ENCODE peak calls at places on chromosomes 4 and X, in five cellular contexts. M is suprapubic skin, I is endodermal cell, B is tibial nerve, Q is pancreas. L is an unnamed sample.

GRCh38 chr4:10225096-10225495 is 108.5 kb upstream of the WDR1 start:
- DNase-seq in M (no peak), I (no peak), B (no peak), Q (no peak), L (no peak)

GRCh38 chr4:55291227-55291629 is 54.8 kb upstream of the SRD5A3 start:
- DNase-seq in M (no peak), I (no peak), B (no peak), Q (no peak), L (no peak)

GRCh38 chr4:19913670-19914069 is 338.0 kb upstream of the SLIT2 start:
- DNase-seq in M (no peak), I (no peak), B (no peak), Q (no peak), L (no peak)

GRCh38 chr4:79201976-79202375 is 123.9 kb downstream of the NAA11 start:
- DNase-seq in M (no peak), I (no peak), B (no peak), Q (no peak), L (no peak)

GRCh38 chr4:13921805-13922204 is 294.3 kb upstream of the BOD1L1 start:
- DNase-seq in M (no peak), I (no peak), B (no peak), Q (no peak), L (no peak)

GRCh38 chrX:30220646-30221045 is 5.3 kb downstream of the MAGEB2 start:
- DNase-seq in M (no peak), I (no peak), B (no peak), Q (no peak), L (no peak)

GRCh38 chr4:180350866-180351350 is 1892.3 kb upstream of the TENM3 start:
- DNase-seq in M (no peak), I (no peak), B (no peak), Q (no peak), L (no peak)

GRCh38 chrX:19513383-19513782 is 1.9 kb downstream of the MAP3K15 start:
- DNase-seq in M (no peak), I (peak), B (no peak), Q (peak), L (no peak)

GRCh38 chr4:128234836-128235235 is 52.8 kb downstream of the PGRMC2 start:
- DNase-seq in M (no peak), I (no peak), B (no peak), Q (no peak), L (no peak)

GRCh38 chrX:48559636-48560035 is 14.6 kb upstream of the RBM3 start:
- DNase-seq in M (no peak), I (no peak), B (no peak), Q (no peak), L (no peak)

GRCh38 chr4:154781126-154781982 is at the start of gene RBM46:
- DNase-seq in M (peak), I (peak), B (no peak), Q (no peak), L (no peak)

GRCh38 chr4:10730019-10730418 is 45.5 kb upstream of the CLNK start:
- DNase-seq in M (no peak), I (no peak), B (no peak), Q (no peak), L (no peak)

GRCh38 chr4:40301592-40301991 is 33.5 kb upstream of the CHRNA9 start:
- DNase-seq in M (no peak), I (no peak), B (no peak), Q (no peak), L (no peak)

GRCh38 chrX:3244203-3244743 is 102.2 kb downstream of the MXRA5 start:
- DNase-seq in M (no peak), I (no peak), B (no peak), Q (no peak), L (no peak)

GRCh38 chr4:152534541-152535231 is 1.2 kb downstream of the FBXW7 start:
- DNase-seq in M (peak), I (peak), B (no peak), Q (peak), L (no peak)

GRCh38 chrX:125778256-125778655 is 387.8 kb downstream of the DCAF12L2 start:
- DNase-seq in M (no peak), I (no peak), B (no peak), Q (no peak), L (no peak)

GRCh38 chr4:60962286-60962685 is 237.8 kb upstream of the ADGRL3 start:
- DNase-seq in M (no peak), I (peak), B (no peak), Q (no peak), L (no peak)

GRCh38 chr4:169270156-169270809 is 473 bp downstream of the SH3RF1 start:
- DNase-seq in M (peak), I (peak), B (peak), Q (peak), L (peak)

GRCh38 chrX:115972717-115973116 is 197.8 kb upstream of the AGTR2 start:
- DNase-seq in M (no peak), I (no peak), B (no peak), Q (no peak), L (no peak)

GRCh38 chrX:42098897-42099296 is 175.5 kb upstream of the CASK start:
- DNase-seq in M (no peak), I (peak), B (no peak), Q (no peak), L (no peak)

GRCh38 chr4:54586343-54586953 is 71.3 kb upstream of the KIT start:
- DNase-seq in M (no peak), I (no peak), B (no peak), Q (no peak), L (no peak)

GRCh38 chr4:121829511-121829910 is 5.8 kb upstream of the CCNA2 start:
- DNase-seq in M (no peak), I (no peak), B (no peak), Q (no peak), L (no peak)

GRCh38 chr4:112748352-112748900 is 111.5 kb downstream of the LARP7 start:
- DNase-seq in M (no peak), I (peak), B (no peak), Q (no peak), L (no peak)

GRCh38 chr4:151538963-151539362 is 130.0 kb downstream of the FHIP1A start:
- DNase-seq in M (no peak), I (no peak), B (no peak), Q (no peak), L (no peak)

GRCh38 chrX:1451251-1451675 is 1.4 kb downstream of the ASMTL start:
- DNase-seq in M (peak), I (no peak), B (no peak), Q (no peak), L (peak)

GRCh38 chrX:145910017-145910416 is 92.4 kb downstream of the SLITRK2 start:
- DNase-seq in M (no peak), I (no peak), B (no peak), Q (no peak), L (no peak)

GRCh38 chr4:146029147-146029546 is 90.5 kb upstream of the ZNF827 start:
- DNase-seq in M (no peak), I (no peak), B (no peak), Q (no peak), L (no peak)

GRCh38 chr4:5989236-5990225 is 28.7 kb downstream of the C4orf50 start:
- DNase-seq in M (peak), I (peak), B (no peak), Q (no peak), L (peak)

GRCh38 chr4:39048291-39048690 is 13.7 kb upstream of the KLHL5 start:
- DNase-seq in M (no peak), I (no peak), B (no peak), Q (no peak), L (no peak)

GRCh38 chr4:26858947-26859401 is 1.7 kb upstream of the STIM2 start:
- DNase-seq in M (no peak), I (no peak), B (no peak), Q (no peak), L (no peak)

GRCh38 chrX:134020910-134021309 is 35.5 kb upstream of the GPC3 start:
- DNase-seq in M (no peak), I (no peak), B (no peak), Q (no peak), L (no peak)
- TF ChIP-seq CTCF in M (no peak), I (peak), B (no peak), Q (no peak), L (no peak)

DNA sequence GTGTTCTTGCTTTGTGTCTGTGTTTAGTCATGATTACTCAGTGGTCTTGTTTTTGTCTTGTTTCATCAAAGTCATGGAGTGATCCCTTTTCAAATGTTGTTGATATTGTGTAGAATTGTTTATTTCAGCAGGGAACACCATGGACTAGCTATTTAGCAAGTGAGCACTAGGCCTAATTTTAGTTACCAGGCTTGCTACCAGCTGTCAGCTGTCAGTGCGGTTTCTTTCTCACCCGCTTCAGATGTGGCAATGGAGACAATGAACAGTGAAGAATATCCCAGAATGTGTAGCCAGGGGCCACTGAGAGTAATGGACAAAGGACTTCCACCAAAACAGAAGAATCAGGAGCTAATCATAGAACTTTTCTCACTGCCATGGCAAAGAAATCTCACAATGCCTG is 432.8 kb upstream of the FMR1 start:
- DNase-seq in M (no peak), I (no peak), B (no peak), Q (no peak), L (no peak)
- H3K27ac ChIP-seq in M (no peak), I (no peak), B (no peak), Q (no peak), L (no peak)

DNA sequence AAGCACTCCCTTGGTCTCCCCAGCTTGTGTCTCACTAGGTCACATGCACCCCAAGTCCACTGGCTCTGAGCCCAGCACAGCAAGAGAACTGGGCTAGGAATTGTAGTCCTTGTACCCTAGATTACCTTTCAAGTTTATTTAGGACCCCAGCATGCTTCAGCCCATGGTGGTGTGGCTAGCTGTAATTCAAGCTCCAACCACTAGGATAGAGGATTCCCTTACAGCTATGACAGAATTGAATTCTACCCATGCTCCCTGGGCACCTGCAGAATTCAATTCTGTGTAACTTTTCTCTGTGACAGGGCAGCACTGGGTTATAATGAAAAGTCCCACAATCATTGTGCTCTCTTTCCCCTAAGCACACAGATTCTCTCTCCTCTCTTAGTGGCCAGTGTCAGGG is 253.8 kb upstream of the DMD start:
- DNase-seq in M (no peak), I (no peak), B (no peak), Q (no peak), L (no peak)
- TF ChIP-seq CTCF in M (no peak), I (peak), B (no peak), Q (no peak), L (no peak)

DNA sequence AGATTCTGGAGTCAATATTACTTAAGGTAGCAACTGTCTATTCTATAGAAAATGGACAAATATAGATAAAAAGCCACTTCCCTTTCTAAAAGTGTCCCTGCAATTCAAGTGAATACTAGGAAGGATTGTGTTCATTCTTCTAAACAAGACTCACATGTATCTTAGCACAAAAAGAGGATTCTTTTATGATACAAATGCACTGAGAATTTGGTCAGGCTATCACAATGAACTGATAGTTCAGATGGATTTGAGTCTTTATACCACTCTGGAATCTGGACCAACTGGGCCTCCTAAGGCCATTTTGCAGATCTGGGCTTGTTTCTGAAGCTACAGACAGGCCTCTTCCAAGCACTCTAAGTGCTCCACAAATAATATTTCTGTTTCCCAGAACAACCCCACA is 7.1 kb downstream of the PKD2 start:
- DNase-seq in M (no peak), I (no peak), B (no peak), Q (no peak), L (no peak)
- H3K27ac ChIP-seq in M (no peak), I (no peak), B (no peak), Q (no peak), L (peak)

DNA sequence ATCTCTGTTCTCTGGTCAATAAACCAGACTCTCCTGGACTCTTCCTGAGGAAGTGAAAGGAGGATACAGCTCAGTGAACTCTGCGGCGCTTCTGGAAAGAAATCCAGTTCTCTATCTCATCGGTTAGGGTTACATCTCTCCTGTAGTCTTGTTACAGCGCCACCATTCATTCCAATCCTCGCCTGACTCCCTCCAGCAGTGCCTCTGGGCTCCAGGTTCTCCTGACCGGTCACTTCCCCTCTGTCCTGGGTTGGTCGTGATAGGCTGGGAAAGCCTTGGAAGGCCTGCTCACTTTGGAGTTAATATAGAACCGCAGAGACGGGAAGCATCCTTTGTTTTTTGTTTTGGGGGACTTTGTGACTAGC is 97.0 kb upstream of the STOX2 start:
- DNase-seq in M (no peak), I (peak), B (no peak), Q (peak), L (no peak)
- TF ChIP-seq CTCF in M (no peak), I (no peak), B (no peak), Q (no peak), L (no peak)

GRCh38 chr4:23036503-23036902 is 343.8 kb downstream of the GBA3 start:
- DNase-seq in M (no peak), I (no peak), B (no peak), Q (no peak), L (no peak)
- H3K27ac ChIP-seq in M (no peak), I (no peak), B (no peak), Q (no peak), L (no peak)

GRCh38 chrX:34338046-34338445 is 205.9 kb upstream of the FAM47A start:
- DNase-seq in M (no peak), I (no peak), B (no peak), Q (no peak), L (no peak)

GRCh38 chrX:34343001-34343400 is 210.9 kb upstream of the FAM47A start:
- DNase-seq in M (no peak), I (no peak), B (no peak), Q (no peak), L (no peak)

GRCh38 chrX:34341814-34342213 is 209.7 kb upstream of the FAM47A start:
- DNase-seq in M (no peak), I (no peak), B (no peak), Q (no peak), L (no peak)

DNA sequence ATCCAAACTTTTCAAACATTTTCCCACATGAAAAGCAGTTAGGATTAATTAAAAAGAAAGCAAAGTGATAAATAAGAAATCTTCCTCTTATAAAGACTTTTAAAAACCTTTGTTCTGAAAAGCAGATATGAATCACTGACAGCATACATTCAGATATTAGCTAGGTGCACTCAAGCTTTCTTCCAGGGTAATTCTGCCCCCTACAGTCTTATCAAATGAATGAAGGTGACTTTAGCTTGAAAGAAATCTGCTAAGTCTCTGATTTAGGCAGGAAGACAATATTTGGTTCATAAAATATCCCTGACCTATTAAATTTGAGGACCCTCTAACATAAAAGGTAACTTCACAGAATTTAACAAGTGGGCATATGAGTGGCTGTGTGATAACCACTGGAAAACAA is 209.1 kb upstream of the FAM47A start:
- DNase-seq in M (no peak), I (no peak), B (no peak), Q (no peak), L (no peak)
- TF ChIP-seq CTCF in M (no peak), I (peak), B (no peak), Q (no peak), L (no peak)

GRCh38 chr4:48665555-48666186 is 114.4 kb downstream of the FRYL start:
- DNase-seq in M (no peak), I (no peak), B (no peak), Q (no peak), L (no peak)
- H3K27ac ChIP-seq in M (no peak), I (no peak), B (no peak), Q (no peak), L (no peak)

GRCh38 chrX:82589410-82589809 is 918.7 kb upstream of the POU3F4 start:
- DNase-seq in M (no peak), I (no peak), B (no peak), Q (no peak), L (no peak)
- TF ChIP-seq CTCF in M (no peak), I (no peak), B (no peak), Q (no peak), L (no peak)

GRCh38 chrX:136635235-136635634 is 12.7 kb upstream of the CD40LG start:
- DNase-seq in M (no peak), I (no peak), B (no peak), Q (no peak), L (no peak)

GRCh38 chrX:136639506-136640176 is 8.3 kb upstream of the CD40LG start:
- DNase-seq in M (no peak), I (no peak), B (no peak), Q (no peak), L (no peak)

GRCh38 chrX:136630881-136631280 is 17.1 kb upstream of the CD40LG start:
- DNase-seq in M (no peak), I (no peak), B (no peak), Q (no peak), L (no peak)

DNA sequence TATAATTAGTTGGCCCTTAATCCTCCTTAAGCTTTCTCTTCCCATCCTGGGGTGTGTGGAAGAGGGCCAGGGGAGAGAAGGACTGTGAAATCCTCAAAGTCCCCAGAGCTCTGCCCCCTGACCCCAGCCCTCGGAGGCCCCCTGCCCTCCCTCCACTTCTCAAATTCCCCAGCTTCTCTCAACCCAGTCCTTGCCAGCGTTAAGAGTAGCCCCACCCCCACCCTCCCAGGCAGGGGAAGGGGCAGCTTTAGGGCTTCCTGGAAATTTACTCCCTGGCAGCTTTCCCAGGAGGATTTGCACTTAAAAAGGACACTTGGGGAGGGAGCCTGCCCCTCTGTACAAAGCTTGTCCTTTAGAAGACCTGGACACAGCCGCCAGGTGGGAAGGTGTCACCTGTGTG is 11.8 kb upstream of the CD40LG start:
- DNase-seq in M (no peak), I (peak), B (no peak), Q (no peak), L (no peak)
- H3K27ac ChIP-seq in M (no peak), I (no peak), B (no peak), Q (no peak), L (no peak)

L was measured in coronary artery.